ENCODE peak calls at places on chromosomes 16 and 17, in four cellular contexts. O, G, T and I are unnamed samples.

GRCh38 chr16:50635505-50636392 is 45.4 kb downstream of the SNX20 start:
- DNase-seq in G (peak; percentile 35), O (no peak), T (peak; percentile 38), I (no peak)

GRCh38 chr17:75152971-75153853 is 1.1 kb downstream of the JPT1 start:
- DNase-seq in T (peak; percentile 73), G (peak; percentile 47), O (peak; percentile 34), I (peak; percentile 71)

GRCh38 chr17:41784207-41784744 is 2.2 kb downstream of the JUP start:
- DNase-seq in O (no peak), G (peak; percentile 67), T (peak; percentile 97), I (peak; percentile 80)

GRCh38 chr17:50188521-50189395 is 12.7 kb downstream of the COL1A1 start:
- DNase-seq in T (no peak), O (no peak), G (no peak), I (no peak)

GRCh38 chr17:40862985-40863733 is 3.9 kb downstream of the KRT12 start:
- DNase-seq in G (peak; percentile 93), T (no peak), O (peak; percentile 48), I (no peak)

GRCh38 chr16:21599994-21600773 is 807 bp downstream of the METTL9 start:
- DNase-seq in G (no peak), T (peak; percentile 54), O (peak; percentile 63), I (peak; percentile 27)

GRCh38 chr16:57564571-57565270 is 22.3 kb downstream of the ADGRG5 start:
- DNase-seq in G (no peak), T (no peak), O (no peak), I (no peak)

GRCh38 chr16:15041260-15042011 is 14.4 kb downstream of the NTAN1 start:
- DNase-seq in O (no peak), G (peak; percentile 32), T (peak; percentile 81), I (no peak)

GRCh38 chr17:77424585-77425344 is 284.0 kb downstream of the SEC14L1 start:
- DNase-seq in T (peak; percentile 44), O (no peak), G (no peak), I (peak; percentile 69)

GRCh38 chr16:4915226-4915761 is 21.7 kb downstream of the PPL start:
- DNase-seq in T (no peak), G (no peak), O (peak; percentile 31), I (no peak)

GRCh38 chr17:46212634-46213435 is 19.6 kb upstream of the KANSL1 start:
- DNase-seq in O (peak; percentile 76), T (peak; percentile 82), G (peak; percentile 27), I (peak; percentile 95)

GRCh38 chr16:66919569-66920472 is 1.1 kb upstream of the CDH16 start:
- DNase-seq in G (no peak), O (no peak), T (no peak), I (no peak)

GRCh38 chr16:2365895-2366294 is 25.4 kb upstream of the ABCA3 start:
- DNase-seq in O (no peak), G (no peak), T (no peak), I (no peak)

GRCh38 chr17:41421116-41421515 is 3.3 kb downstream of the KRT37 start:
- DNase-seq in G (no peak), T (no peak), O (peak; percentile 40), I (no peak)

GRCh38 chr17:35164716-35165115 is 17.1 kb downstream of the UNC45B start:
- DNase-seq in O (no peak), T (no peak), G (no peak), I (no peak)

GRCh38 chr17:850828-851759 is 68.9 kb downstream of the MRM3 start:
- DNase-seq in G (no peak), T (no peak), O (no peak), I (no peak)

GRCh38 chr17:60493847-60494321 is 32.2 kb downstream of the APPBP2 start:
- DNase-seq in G (no peak), O (no peak), T (no peak), I (no peak)

GRCh38 chr17:2054262-2054739 is 602 bp upstream of the HIC1 start:
- DNase-seq in G (no peak), O (no peak), T (peak; percentile 18), I (peak; percentile 83)

GRCh38 chr17:1412185-1413110 is 12.4 kb upstream of the YWHAE start:
- DNase-seq in O (peak; percentile 21), G (no peak), T (no peak), I (no peak)

GRCh38 chr16:56635441-56635967 is 3.0 kb upstream of the MT1A start:
- DNase-seq in G (no peak), T (no peak), O (no peak), I (no peak)

GRCh38 chr17:69411766-69412165 is 2.7 kb upstream of the MAP2K6 start:
- DNase-seq in T (no peak), O (no peak), G (no peak), I (no peak)

GRCh38 chr17:21774263-21774662 is 81.9 kb downstream of the KCNJ18 start:
- DNase-seq in G (no peak), T (no peak), O (no peak), I (no peak)

GRCh38 chr17:2388705-2389099 is 12.2 kb downstream of the MNT start:
- DNase-seq in G (no peak), T (no peak), O (no peak), I (peak; percentile 67)

GRCh38 chr17:27667656-27668487 is 36.9 kb downstream of the LGALS9 start:
- DNase-seq in T (no peak), G (no peak), O (no peak), I (no peak)

GRCh38 chr17:16515933-16516332 is 23.9 kb upstream of the LRRC75A start:
- DNase-seq in G (no peak), T (no peak), O (no peak), I (no peak)

GRCh38 chr16:47143329-47143676 is 442 bp downstream of the NETO2 start:
- DNase-seq in T (peak; percentile 89), G (peak; percentile 77), O (peak; percentile 66), I (peak; percentile 73)

GRCh38 chr17:44115585-44116415 is 7.6 kb downstream of the HDAC5 start:
- DNase-seq in T (peak; percentile 75), G (peak; percentile 70), O (no peak), I (peak; percentile 57)

GRCh38 chr17:1467898-1468492 is 12.0 kb upstream of the CRK start:
- DNase-seq in O (peak; percentile 92), T (no peak), G (peak; percentile 34), I (no peak)

GRCh38 chr17:72634621-72635020 is 457.9 kb downstream of the SLC39A11 start:
- DNase-seq in G (no peak), T (no peak), O (no peak), I (no peak)

GRCh38 chr17:59490259-59490658 is 75.2 kb upstream of the DHX40 start:
- DNase-seq in G (no peak), O (no peak), T (no peak), I (no peak)

GRCh38 chr17:27566673-27567562 is 64.1 kb upstream of the LGALS9 start:
- DNase-seq in O (no peak), G (no peak), T (peak; percentile 58), I (peak; percentile 32)

GRCh38 chr17:58330544-58330996 is 2.0 kb upstream of the TSPOAP1 start:
- DNase-seq in T (peak; percentile 67), G (no peak), O (no peak), I (no peak)

GRCh38 chr16:57061084-57061905 is 31.1 kb upstream of the CPNE2 start:
- DNase-seq in T (no peak), G (no peak), O (peak; percentile 37), I (no peak)

DNA sequence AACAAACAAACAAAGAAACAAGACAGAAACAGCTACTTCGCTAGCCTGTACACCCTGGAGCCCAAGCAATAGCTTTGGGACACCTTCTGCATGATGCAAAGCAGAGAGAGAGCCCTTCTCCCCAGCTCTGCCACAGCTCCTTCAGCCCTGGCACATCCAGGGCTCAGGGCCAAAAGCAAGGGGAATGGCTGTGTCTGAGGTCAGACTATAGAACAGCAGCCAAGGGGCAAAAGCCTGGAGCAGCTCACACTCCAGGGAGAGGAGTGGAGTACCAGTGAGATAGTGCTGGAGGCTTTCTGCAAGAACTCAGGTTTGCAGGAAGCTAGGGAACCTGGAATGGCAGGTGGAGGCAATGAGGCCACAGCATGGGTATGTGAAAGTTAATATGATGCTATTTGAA is 11.6 kb upstream of the SEPHS2 start:
- DNase-seq in G (no peak), O (no peak), T (no peak), I (no peak)
- TF ChIP-seq HMGXB4 in G (no peak), O (no peak), T (no peak), I (no peak)

GRCh38 chr16:85148959-85149358 is 36.7 kb upstream of the CIBAR2 start:
- DNase-seq in G (no peak), T (no peak), O (no peak), I (no peak)
- TF ChIP-seq USF2 in G (no peak), T (no peak), O (no peak), I (no peak)

DNA sequence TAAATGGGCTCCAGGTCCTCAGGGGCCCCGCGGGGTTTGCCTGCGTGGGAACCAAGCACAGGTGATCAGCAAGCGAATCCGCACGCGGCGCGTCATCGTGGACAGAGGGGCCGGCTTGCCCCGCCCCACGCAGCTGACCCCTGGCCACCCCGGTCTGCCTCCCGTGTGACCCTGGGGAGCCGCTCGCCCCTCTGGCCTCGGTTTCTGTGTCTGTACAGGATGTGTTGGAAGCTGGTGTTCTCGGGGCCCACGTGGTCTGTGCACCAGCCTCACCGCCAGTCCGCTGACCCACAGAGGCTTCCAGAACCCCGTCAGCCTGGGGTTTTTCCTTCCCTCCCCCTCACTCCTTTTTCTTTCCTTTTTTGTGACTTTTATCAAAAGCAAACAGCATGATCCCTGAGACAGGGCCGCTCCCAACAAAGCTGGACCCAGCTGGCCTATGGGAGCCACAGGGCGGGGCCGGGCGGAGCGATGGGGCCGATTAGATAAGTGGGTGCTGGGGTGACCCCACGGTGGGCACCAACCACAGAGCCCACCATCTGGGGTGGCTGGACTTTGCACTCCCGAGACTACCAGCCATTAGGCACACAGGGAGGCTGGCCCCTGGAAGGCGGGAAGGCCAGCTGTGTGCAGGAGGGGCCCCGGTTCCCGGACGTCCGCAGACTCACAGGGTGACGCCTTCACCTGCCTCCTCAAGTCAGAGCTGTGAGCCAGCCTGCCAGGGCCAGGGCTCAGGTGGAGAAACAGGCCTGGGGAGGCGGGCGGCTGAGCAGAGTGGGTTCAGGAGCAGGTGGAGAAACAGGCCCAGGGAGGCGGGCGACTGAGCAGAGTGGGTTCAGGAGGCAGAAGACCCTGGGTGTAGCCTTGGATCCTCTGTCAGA is 56.0 kb downstream of the ZFPM1 start:
- DNase-seq in O (peak; percentile 73), G (no peak), T (peak; percentile 80), I (no peak)
- TF ChIP-seq HMGXB4 in O (no peak), G (no peak), T (no peak), I (no peak)

GRCh38 chr17:13333661-13334060 is 268.1 kb downstream of the HS3ST3A1 start:
- DNase-seq in O (no peak), G (no peak), T (no peak), I (no peak)

GRCh38 chr17:13334374-13334773 is 267.4 kb downstream of the HS3ST3A1 start:
- DNase-seq in G (no peak), O (no peak), T (peak; percentile 43), I (no peak)

GRCh38 chr17:13337171-13337570 is 264.6 kb downstream of the HS3ST3A1 start:
- DNase-seq in G (no peak), O (no peak), T (no peak), I (no peak)

GRCh38 chr17:13338421-13338820 is 263.3 kb downstream of the HS3ST3A1 start:
- DNase-seq in O (no peak), T (no peak), G (no peak), I (no peak)

DNA sequence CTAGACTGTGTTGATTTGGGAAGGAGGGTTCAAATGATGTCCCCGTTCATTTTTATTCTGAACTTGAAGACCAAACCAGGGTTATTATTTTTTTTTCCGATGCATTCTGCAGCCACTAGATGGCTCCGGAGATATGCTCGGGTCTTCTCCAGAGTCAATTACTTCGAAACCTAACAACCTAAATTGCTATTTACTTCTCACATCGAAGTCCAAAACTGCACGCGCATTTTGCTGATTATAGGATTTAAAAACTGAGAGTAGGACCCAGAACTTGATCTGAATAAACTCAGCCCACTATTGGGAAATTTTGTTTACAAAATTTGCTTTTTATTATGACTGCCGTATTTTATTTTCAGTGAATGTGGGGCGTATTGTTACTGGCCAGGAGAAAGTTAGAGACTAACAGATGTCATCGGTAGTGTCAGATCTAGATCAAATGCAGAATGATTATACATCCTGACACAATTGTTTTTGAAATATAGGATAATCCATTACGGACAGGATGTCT is 263.8 kb downstream of the HS3ST3A1 start:
- DNase-seq in T (peak; percentile 65), O (peak; percentile 42), G (no peak), I (peak; percentile 62)
- TF ChIP-seq USF2 in T (no peak), O (no peak), G (no peak), I (no peak)